ENCODE peak calls at places on chromosomes 13 and 19, in four cellular contexts. B is omental fat pad, U is brain microvascular endothelial cell, F is heart left ventricle. A is an unnamed sample.

GRCh38 chr13:112117258-112117954 is 50.5 kb downstream of the SOX1 start:
- DNase-seq in B (no peak), F (no peak), U (no peak), A (no peak)

GRCh38 chr13:95246292-95247082 is 54.8 kb downstream of the ABCC4 start:
- DNase-seq in U (no peak), B (no peak), F (no peak), A (no peak)

GRCh38 chr13:27632214-27632613 is 10.5 kb downstream of the POLR1D start:
- DNase-seq in F (no peak), B (no peak), U (no peak), A (no peak)

GRCh38 chr19:17337675-17338439 is 504 bp downstream of the GTPBP3 start:
- DNase-seq in F (no peak), U (no peak), B (no peak), A (peak)

GRCh38 chr19:28636706-28637105 is 576.2 kb downstream of the UQCRFS1 start:
- DNase-seq in F (no peak), U (no peak), B (no peak), A (no peak)

GRCh38 chr19:41646589-41647204 is 19.8 kb upstream of the CEACAM4 start:
- DNase-seq in U (no peak), B (no peak), F (no peak), A (no peak)

GRCh38 chr13:64556391-64556790 is 2673.7 kb downstream of the PCDH9 start:
- DNase-seq in B (no peak), F (no peak), U (no peak), A (no peak)

GRCh38 chr19:41870401-41870873 is 6.6 kb upstream of the CD79A start:
- DNase-seq in U (peak), F (no peak), B (no peak), A (no peak)

GRCh38 chr13:20869540-20869939 is 33.0 kb downstream of the XPO4 start:
- DNase-seq in B (no peak), F (no peak), U (no peak), A (no peak)

GRCh38 chr19:15449620-15450527 is at the start of gene WIZ:
- DNase-seq in F (peak), U (peak), B (peak), A (peak)

GRCh38 chr19:1177322-1178114 is 3.5 kb upstream of the SBNO2 start:
- DNase-seq in U (peak), B (no peak), F (no peak), A (no peak)

GRCh38 chr19:6529937-6530384 is 865 bp upstream of the TNFSF9 start:
- DNase-seq in F (no peak), U (no peak), B (no peak), A (no peak)

GRCh38 chr13:60009300-60010248 is 154.2 kb downstream of the DIAPH3 start:
- DNase-seq in B (no peak), U (no peak), F (no peak), A (no peak)

GRCh38 chr19:27833031-27833430 is 1379.9 kb downstream of the UQCRFS1 start:
- DNase-seq in F (no peak), B (no peak), U (no peak), A (no peak)

GRCh38 chr13:20492641-20493040 is 33.0 kb downstream of the CRYL1 start:
- DNase-seq in B (no peak), F (no peak), U (peak), A (peak)

GRCh38 chr19:53865523-53865917 is 2.2 kb upstream of the MYADM start:
- DNase-seq in F (no peak), U (no peak), B (no peak), A (peak)

GRCh38 chr19:50777830-50778303 is 7.6 kb downstream of the GPR32 start:
- DNase-seq in F (no peak), U (peak), B (no peak), A (peak)

GRCh38 chr13:74132768-74133656 is 1.2 kb downstream of the KLF12 start:
- DNase-seq in F (peak), B (no peak), U (no peak), A (peak)

GRCh38 chr13:113493315-113493951 is 2.9 kb upstream of the DCUN1D2 start:
- DNase-seq in B (no peak), U (peak), F (no peak), A (peak)

GRCh38 chr19:16645140-16645539 is 14.8 kb downstream of the SMIM7 start:
- DNase-seq in F (no peak), U (no peak), B (no peak), A (no peak)

GRCh38 chr13:100547805-100548204 is 40.8 kb downstream of the GGACT start:
- DNase-seq in F (no peak), B (no peak), U (no peak), A (no peak)

GRCh38 chr19:54648129-54648528 is 14.7 kb upstream of the LILRB4 start:
- DNase-seq in B (no peak), F (no peak), U (no peak), A (no peak)

GRCh38 chr19:46998445-46999142 is 21.0 kb upstream of the NPAS1 start:
- DNase-seq in F (no peak), U (no peak), B (no peak), A (no peak)

GRCh38 chr19:1047696-1048147 is 7.8 kb downstream of the ABCA7 start:
- DNase-seq in B (no peak), U (no peak), F (no peak), A (no peak)

GRCh38 chr13:33262069-33262487 is 23.5 kb downstream of the STARD13 start:
- DNase-seq in U (no peak), F (no peak), B (no peak), A (no peak)

GRCh38 chr19:33687761-33688656 is 66.3 kb downstream of the CHST8 start:
- DNase-seq in F (no peak), B (no peak), U (no peak), A (no peak)

GRCh38 chr13:50645092-50645491 is 198.4 kb downstream of the DLEU7 start:
- DNase-seq in B (no peak), F (no peak), U (peak), A (no peak)

GRCh38 chr19:14770136-14770535 is 8.2 kb downstream of the ADGRE2 start:
- DNase-seq in U (no peak), B (no peak), F (no peak), A (no peak)

GRCh38 chr13:60758637-60759036 is 361.6 kb downstream of the TDRD3 start:
- DNase-seq in F (no peak), B (no peak), U (no peak), A (no peak)

GRCh38 chr13:113745059-113745458 is 14.0 kb upstream of the TMEM255B start:
- DNase-seq in U (no peak), B (no peak), F (no peak), A (no peak)

GRCh38 chr19:1668339-1669123 is 16.1 kb upstream of the TCF3 start:
- DNase-seq in B (no peak), F (no peak), U (no peak), A (peak)

GRCh38 chr13:110511509-110512181 is 49.9 kb downstream of the RAB20 start:
- DNase-seq in B (no peak), U (no peak), F (no peak), A (no peak)
- TF ChIP-seq CTCF in B (no peak), U (peak), F (no peak), A (no peak)

DNA sequence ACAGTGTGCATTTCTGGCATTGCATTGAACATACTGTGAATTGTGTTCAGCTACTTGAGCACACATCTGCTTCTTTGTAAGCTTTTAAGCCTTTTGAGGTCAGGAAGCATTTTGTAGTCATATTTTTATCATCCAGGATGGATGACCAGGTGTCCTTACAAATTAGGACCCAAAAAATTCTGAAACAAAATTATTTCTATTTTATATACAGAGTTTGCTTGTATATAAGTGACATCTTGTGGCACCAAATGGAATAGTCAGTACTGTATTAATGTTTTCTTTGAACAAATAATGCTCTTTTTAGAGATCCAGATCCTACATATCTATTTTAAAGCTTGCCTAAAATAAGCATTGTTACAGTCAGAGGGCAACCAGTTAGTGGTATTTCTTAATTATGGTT is 9.5 kb upstream of the SUPT20H start:
- DNase-seq in F (no peak), U (no peak), B (no peak), A (no peak)
- TF ChIP-seq CTCF in F (no peak), U (no peak), B (no peak), A (no peak)

GRCh38 chr19:7932276-7932929 is 6.5 kb upstream of the CTXN1 start:
- DNase-seq in U (no peak), B (no peak), F (no peak), A (no peak)

GRCh38 chr19:7932930-7933300 is 7.0 kb upstream of the CTXN1 start:
- DNase-seq in B (no peak), U (no peak), F (no peak), A (no peak)

GRCh38 chr19:7934766-7935165 is 8.7 kb downstream of the TIMM44 start:
- DNase-seq in F (no peak), U (no peak), B (no peak), A (no peak)

GRCh38 chr19:7933411-7933810 is 7.5 kb upstream of the CTXN1 start:
- DNase-seq in U (no peak), B (no peak), F (no peak), A (no peak)

DNA sequence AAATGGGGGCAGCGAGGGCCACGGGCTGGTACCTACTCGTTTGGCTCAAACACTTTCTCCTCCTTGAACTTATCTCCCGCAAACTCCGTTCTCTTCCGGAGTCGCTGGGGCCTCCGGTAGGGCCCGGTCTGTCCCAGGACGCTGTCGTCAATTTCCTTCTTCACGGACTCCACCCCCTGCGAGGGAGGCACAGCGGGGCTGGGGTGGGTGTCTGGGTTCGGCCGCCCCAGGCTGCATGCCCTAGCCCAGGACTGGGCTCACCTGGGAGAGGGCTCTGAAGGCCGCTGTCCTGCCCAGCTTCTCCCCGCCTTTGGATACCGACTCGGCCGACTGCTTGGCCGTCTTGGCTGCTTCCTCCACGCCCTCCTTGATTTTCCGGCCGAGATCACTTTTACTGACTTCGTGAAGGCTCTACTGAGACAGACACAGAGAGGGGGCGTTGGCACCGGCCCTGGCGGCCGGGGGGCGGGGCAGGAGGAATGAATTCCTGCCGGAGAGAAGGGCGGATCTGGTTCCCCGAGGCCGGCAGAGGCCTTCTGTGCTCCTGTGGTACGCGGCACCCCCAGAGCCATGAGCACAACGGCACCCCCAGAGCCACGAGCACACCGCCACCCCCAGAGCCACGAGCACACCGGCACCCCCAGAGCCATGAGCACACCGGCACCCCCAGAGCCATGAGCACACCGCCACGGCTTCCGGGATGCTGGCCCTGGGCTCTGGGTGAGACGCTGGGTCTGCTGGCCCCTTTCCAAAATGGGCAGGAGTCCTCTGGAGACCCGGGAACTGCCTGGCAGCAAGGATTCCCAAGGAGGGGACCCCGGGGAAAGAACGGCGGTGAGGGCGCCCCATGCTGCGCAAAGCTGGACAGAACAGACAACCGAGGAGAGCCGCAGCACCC is 8.1 kb upstream of the CTXN1 start:
- DNase-seq in B (no peak), F (peak), U (no peak), A (no peak)
- TF ChIP-seq CTCF in B (no peak), F (no peak), U (no peak), A (no peak)

GRCh38 chr19:10503002-10503789 is at the start of gene KEAP1:
- DNase-seq in B (peak), F (peak), U (no peak), A (peak)

GRCh38 chr19:10499550-10500246 is 3.5 kb downstream of the KEAP1 start:
- DNase-seq in B (no peak), U (no peak), F (no peak), A (no peak)

GRCh38 chr19:10502524-10503001 is 593 bp downstream of the KEAP1 start:
- DNase-seq in U (peak), B (peak), F (peak), A (peak)

GRCh38 chr19:10500247-10500592 is 2.9 kb downstream of the KEAP1 start:
- DNase-seq in B (no peak), F (no peak), U (no peak), A (no peak)

GRCh38 chr19:10501971-10502523 is 1.1 kb downstream of the KEAP1 start:
- DNase-seq in U (peak), F (peak), B (peak), A (peak)
- TF ChIP-seq CTCF in U (no peak), F (no peak), B (no peak), A (no peak)

GRCh38 chr13:22757530-22758120 is 423.2 kb upstream of the SGCG start:
- DNase-seq in B (no peak), F (no peak), U (no peak), A (no peak)
- TF ChIP-seq CTCF in B (no peak), F (peak), U (no peak), A (no peak)

DNA sequence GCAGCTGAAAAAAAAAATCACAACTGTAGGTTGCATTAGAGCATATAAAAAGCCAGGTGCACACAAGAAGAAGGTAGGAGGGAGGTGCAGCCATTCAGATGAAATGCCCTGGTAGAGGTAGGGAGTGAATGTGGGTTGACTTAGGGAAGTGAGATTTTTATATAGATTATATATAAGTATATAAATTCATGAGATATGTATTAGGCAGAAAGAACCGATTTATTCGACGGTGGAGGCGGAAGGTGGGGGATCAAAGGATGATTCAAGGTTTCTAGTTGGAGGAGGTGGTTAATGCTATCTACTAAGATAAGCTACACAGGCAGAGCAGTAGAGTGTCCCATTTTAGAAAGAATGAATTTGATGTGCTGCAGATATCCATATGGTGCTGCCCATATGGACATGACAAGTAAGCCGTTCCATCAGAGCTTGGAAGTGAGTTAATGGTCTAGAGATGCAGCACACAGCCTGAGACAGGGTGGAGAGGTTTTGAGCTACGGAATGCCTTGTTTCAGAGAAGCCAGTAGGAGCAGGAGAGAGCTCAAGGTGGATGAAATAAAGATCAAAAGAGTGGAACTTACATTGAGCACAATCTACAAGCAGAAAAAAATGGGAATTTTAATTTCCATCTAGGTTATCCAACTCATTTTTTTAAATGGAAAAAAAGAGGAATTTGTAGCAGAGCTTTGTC is 177.4 kb downstream of the PCDH9 start:
- DNase-seq in U (no peak), F (no peak), B (no peak), A (no peak)
- TF ChIP-seq CTCF in U (no peak), F (no peak), B (no peak), A (no peak)